ENCODE peak calls at places on chromosome 9, in five cellular contexts. U, G, K, Y and O are unnamed samples.

GRCh38 chr9:29750062-29750461 is 2176.8 kb upstream of the C9orf72 start:
- DNase-seq in G (no peak), U (no peak), K (peak), Y (no peak), O (no peak)

GRCh38 chr9:91718071-91718470 is 232.0 kb downstream of the ROR2 start:
- DNase-seq in G (no peak), Y (no peak), K (no peak), U (no peak), O (no peak)

GRCh38 chr9:91541744-91542143 is 118.1 kb upstream of the NFIL3 start:
- DNase-seq in Y (no peak), K (peak), G (no peak), U (no peak), O (no peak)

GRCh38 chr9:95808001-95808400 is 67.5 kb upstream of the ERCC6L2 start:
- DNase-seq in U (no peak), K (peak), Y (no peak), G (no peak), O (no peak)

GRCh38 chr9:131513177-131513576 is 10.5 kb downstream of the POMT1 start:
- DNase-seq in U (no peak), Y (no peak), G (no peak), K (no peak), O (no peak)

GRCh38 chr9:108363321-108363720 is 492.5 kb downstream of the ACTL7B start:
- DNase-seq in Y (no peak), K (no peak), G (no peak), U (no peak), O (no peak)

GRCh38 chr9:89797970-89798369 is 193.2 kb downstream of the GADD45G start:
- DNase-seq in K (no peak), U (no peak), Y (no peak), G (no peak), O (no peak)

GRCh38 chr9:34555002-34555348 is 32.2 kb upstream of the ENHO start:
- DNase-seq in Y (no peak), K (no peak), G (no peak), U (no peak), O (no peak)

GRCh38 chr9:133771486-133772482 is 33.6 kb upstream of the SARDH start:
- DNase-seq in Y (peak), K (no peak), G (no peak), U (no peak), O (no peak)

GRCh38 chr9:86405926-86406325 is 51.7 kb upstream of the TUT7 start:
- DNase-seq in G (no peak), K (peak), Y (no peak), U (no peak), O (no peak)

GRCh38 chr9:2132484-2133082 is 117.4 kb downstream of the SMARCA2 start:
- DNase-seq in K (peak), G (no peak), U (no peak), Y (no peak), O (peak)

GRCh38 chr9:87075537-87075936 is 128.2 kb upstream of the GAS1 start:
- DNase-seq in K (no peak), G (no peak), U (no peak), Y (no peak), O (no peak)

GRCh38 chr9:37908698-37909186 is 4.8 kb upstream of the SLC25A51 start:
- DNase-seq in U (no peak), Y (no peak), G (no peak), K (peak), O (no peak)

GRCh38 chr9:124274738-124275137 is 17.0 kb downstream of the NEK6 start:
- DNase-seq in K (no peak), Y (no peak), U (no peak), G (no peak), O (no peak)

GRCh38 chr9:79524266-79524665 is 47.5 kb upstream of the TLE4 start:
- DNase-seq in U (no peak), Y (no peak), K (peak), G (no peak), O (no peak)

GRCh38 chr9:111974092-111974681 is 77.6 kb downstream of the UGCG start:
- DNase-seq in G (no peak), Y (no peak), U (no peak), K (peak), O (no peak)

GRCh38 chr9:70117835-70118319 is 74.2 kb downstream of the MAMDC2 start:
- DNase-seq in K (peak), U (no peak), Y (no peak), G (no peak), O (no peak)

GRCh38 chr9:3464033-3464638 is 61.7 kb downstream of the RFX3 start:
- DNase-seq in K (peak), Y (no peak), U (no peak), G (no peak), O (no peak)

GRCh38 chr9:98162638-98163037 is 29.8 kb downstream of the CORO2A start:
- DNase-seq in G (no peak), K (no peak), Y (no peak), U (no peak), O (no peak)

GRCh38 chr9:70060883-70061507 is 17.3 kb downstream of the MAMDC2 start:
- DNase-seq in K (no peak), G (no peak), U (no peak), Y (no peak), O (no peak)

GRCh38 chr9:112665347-112665746 is 52.6 kb downstream of the INIP start:
- DNase-seq in G (no peak), Y (no peak), U (no peak), K (peak), O (no peak)

GRCh38 chr9:136443687-136444086 is 4.0 kb upstream of the INPP5E start:
- DNase-seq in Y (no peak), G (no peak), U (no peak), K (no peak), O (no peak)

GRCh38 chr9:19788152-19788551 is 685 bp downstream of the SLC24A2 start:
- DNase-seq in Y (no peak), K (no peak), U (no peak), G (no peak), O (no peak)

GRCh38 chr9:11092974-11093373 is 480.2 kb upstream of the PTPRD start:
- DNase-seq in U (no peak), K (no peak), Y (no peak), G (no peak), O (no peak)

GRCh38 chr9:126348911-126349550 is 22.4 kb downstream of the MVB12B start:
- DNase-seq in G (peak), K (no peak), U (no peak), Y (no peak), O (no peak)

GRCh38 chr9:121841771-121842611 is 190.6 kb downstream of the DAB2IP start:
- DNase-seq in K (peak), U (no peak), Y (no peak), G (no peak), O (no peak)